ENCODE peak calls at places on chromosomes 1 and 21, in six cellular contexts. B is A549, N is K562, F is NB4, D is HepG2, G is GM12878. H is an unnamed sample.

GRCh38 chr1:231432996-231433395 is 10.9 kb upstream of the EGLN1 start:
- DNase-seq in N (no peak), G (no peak), F (no peak), B (no peak), D (no peak), H (no peak)

GRCh38 chr1:198929961-198930599 is 291.2 kb downstream of the PTPRC start:
- DNase-seq in D (no peak), F (peak), B (no peak), G (peak), N (no peak), H (no peak)

GRCh38 chr1:88802950-88803349 is 88.4 kb downstream of the GTF2B start:
- DNase-seq in B (no peak), N (no peak), F (no peak), D (no peak), G (no peak), H (peak)

GRCh38 chr1:200172311-200172710 is 144.8 kb downstream of the NR5A2 start:
- DNase-seq in G (no peak), N (no peak), F (no peak), D (no peak), B (no peak), H (no peak)

GRCh38 chr1:52551476-52552235 is 1.2 kb downstream of the TUT4 start:
- DNase-seq in B (no peak), N (no peak), G (no peak), F (peak), D (peak), H (peak)

GRCh38 chr1:93723101-93723500 is 41.5 kb upstream of the BCAR3 start:
- DNase-seq in D (no peak), B (no peak), F (no peak), N (no peak), G (no peak), H (no peak)

GRCh38 chr1:162728597-162728996 is 61.9 kb upstream of the HSD17B7 start:
- DNase-seq in G (no peak), B (no peak), N (no peak), D (no peak), F (no peak), H (no peak)

GRCh38 chr1:1342584-1343115 is 6.6 kb downstream of the DVL1 start:
- DNase-seq in G (no peak), F (no peak), N (no peak), D (no peak), B (no peak), H (no peak)

GRCh38 chr1:111621050-111621449 is 1.5 kb downstream of the RAP1A start:
- DNase-seq in F (peak), B (no peak), N (no peak), G (no peak), D (no peak), H (peak)

GRCh38 chr21:34887729-34888568 is 161.2 kb downstream of the RUNX1 start:
- DNase-seq in N (peak), D (peak), B (peak), F (peak), G (no peak), H (peak)

GRCh38 chr21:34888569-34889286 is 160.4 kb downstream of the RUNX1 start:
- DNase-seq in F (peak), B (peak), G (no peak), N (peak), D (peak), H (peak)

GRCh38 chr21:34890258-34890723 is 158.8 kb downstream of the RUNX1 start:
- DNase-seq in D (peak), F (no peak), G (no peak), B (no peak), N (no peak), H (no peak)

GRCh38 chr21:34889537-34890257 is 159.4 kb downstream of the RUNX1 start:
- DNase-seq in D (peak), G (no peak), F (peak), B (peak), N (peak), H (peak)

GRCh38 chr21:34889287-34889536 is 159.9 kb downstream of the RUNX1 start:
- DNase-seq in G (no peak), B (no peak), F (no peak), N (no peak), D (peak), H (peak)
- TF ChIP-seq MYC in G (no peak), B (no peak), F (no peak), N (peak), D (no peak), H (no peak)

GRCh38 chr1:75811211-75811981 is 14.7 kb downstream of the MSH4 start:
- DNase-seq in F (no peak), B (no peak), D (no peak), N (no peak), G (no peak), H (peak)
- TF ChIP-seq MYC in F (no peak), B (no peak), D (no peak), N (no peak), G (no peak), H (no peak)

GRCh38 chr1:145871994-145872411 is 13.1 kb upstream of the PIAS3 start:
- DNase-seq in N (no peak), B (no peak), D (no peak), G (no peak), F (peak), H (peak)
- TF ChIP-seq MYC in N (no peak), B (no peak), D (no peak), G (no peak), F (no peak), H (no peak)

GRCh38 chr1:221541296-221541695 is 200.6 kb downstream of the DUSP10 start:
- DNase-seq in F (no peak), G (no peak), N (no peak), D (no peak), B (no peak), H (no peak)

GRCh38 chr1:221548942-221549341 is 192.9 kb downstream of the DUSP10 start:
- DNase-seq in F (no peak), N (no peak), B (no peak), G (no peak), D (no peak), H (no peak)

DNA sequence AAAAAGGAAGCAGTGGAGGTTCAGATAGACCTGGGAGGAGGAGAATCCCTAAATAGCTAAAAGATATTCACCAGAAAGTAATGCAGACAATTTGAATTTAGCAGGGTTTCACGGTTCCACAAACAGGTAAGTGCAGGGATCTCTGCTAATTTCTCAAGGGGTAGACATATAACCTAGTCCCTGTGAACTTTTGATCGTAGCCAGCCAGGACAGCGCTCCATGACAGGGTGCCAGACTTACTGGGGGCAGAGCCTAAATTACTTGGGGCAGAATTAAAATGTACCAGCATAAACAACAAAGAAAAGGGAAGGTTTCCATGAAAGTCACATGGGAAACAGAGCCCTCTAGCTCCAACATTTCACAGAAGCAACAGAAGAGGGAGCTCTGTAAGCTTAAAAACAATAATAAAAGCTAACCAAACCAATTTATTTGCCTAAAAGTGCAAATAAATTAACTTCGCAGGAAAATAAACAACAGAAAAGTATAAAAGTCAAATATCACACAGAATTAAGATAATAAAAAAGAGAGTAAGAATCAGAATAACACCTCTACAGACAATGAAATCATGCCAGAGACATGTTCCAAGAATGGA is 198.3 kb downstream of the DUSP10 start:
- DNase-seq in B (no peak), G (no peak), F (peak), D (no peak), N (peak), H (peak)
- TF ChIP-seq MYC in B (no peak), G (no peak), F (no peak), D (no peak), N (no peak), H (no peak)

H was measured in endothelial cell of umbilical vein.